ENCODE peak calls at places on chromosomes 16 and 17, in seven cellular contexts. One of them, this sample, is unnamed.

GRCh38 chr16:7805997-7806396 is 473.4 kb downstream of the RBFOX1 start:
- DNase-seq in NCI-H1105 treated with DMSO at 0.1 percent for 48 hours: no peak
- DNase-seq in HEK293T: no peak
- DNase-seq in natural killer cell: no peak
- DNase-seq in COR-L47: no peak
- DNase-seq in stimulated activated CD4-positive, alpha-beta T cell treated with anti-CD3 and anti-CD28 coated beads, Interleukin-2, amount 100 ng/mL, for 24 hours: no peak
- DNase-seq in cardiac fibroblast: no peak
- DNase-seq in this sample: no peak

GRCh38 chr16:69195371-69196029 is 8.5 kb downstream of the SNTB2 start:
- DNase-seq in natural killer cell: no peak
- DNase-seq in COR-L47: no peak
- DNase-seq in NCI-H1105 treated with DMSO at 0.1 percent for 48 hours: no peak
- DNase-seq in HEK293T: no peak
- DNase-seq in stimulated activated CD4-positive, alpha-beta T cell treated with anti-CD3 and anti-CD28 coated beads, Interleukin-2, amount 100 ng/mL, for 24 hours: no peak
- DNase-seq in cardiac fibroblast: no peak
- DNase-seq in this sample: no peak

GRCh38 chr16:8848939-8849391 is 19.8 kb downstream of the CARHSP1 start:
- DNase-seq in stimulated activated CD4-positive, alpha-beta T cell treated with anti-CD3 and anti-CD28 coated beads, Interleukin-2, amount 100 ng/mL, for 24 hours: no peak
- DNase-seq in NCI-H1105 treated with DMSO at 0.1 percent for 48 hours: no peak
- DNase-seq in cardiac fibroblast: peak; percentile 82
- DNase-seq in COR-L47: no peak
- DNase-seq in natural killer cell: no peak
- DNase-seq in HEK293T: no peak
- DNase-seq in this sample: no peak

GRCh38 chr17:76714822-76715461 is 4.2 kb upstream of the MXRA7 start:
- DNase-seq in HEK293T: no peak
- DNase-seq in COR-L47: peak; percentile 19
- DNase-seq in natural killer cell: peak; percentile 68
- DNase-seq in stimulated activated CD4-positive, alpha-beta T cell treated with anti-CD3 and anti-CD28 coated beads, Interleukin-2, amount 100 ng/mL, for 24 hours: peak; percentile 88
- DNase-seq in cardiac fibroblast: peak; percentile 72
- DNase-seq in NCI-H1105 treated with DMSO at 0.1 percent for 48 hours: peak; percentile 36
- DNase-seq in this sample: peak; percentile 58

GRCh38 chr16:22235839-22236745 is 30.0 kb downstream of the EEF2K start:
- DNase-seq in cardiac fibroblast: peak; percentile 32
- DNase-seq in NCI-H1105 treated with DMSO at 0.1 percent for 48 hours: peak; percentile 34
- DNase-seq in stimulated activated CD4-positive, alpha-beta T cell treated with anti-CD3 and anti-CD28 coated beads, Interleukin-2, amount 100 ng/mL, for 24 hours: no peak
- DNase-seq in COR-L47: no peak
- DNase-seq in HEK293T: no peak
- DNase-seq in natural killer cell: no peak
- DNase-seq in this sample: no peak

GRCh38 chr17:46192484-46193245 is 564 bp downstream of the KANSL1 start:
- DNase-seq in HEK293T: peak; percentile 70
- DNase-seq in natural killer cell: no peak
- DNase-seq in NCI-H1105 treated with DMSO at 0.1 percent for 48 hours: peak; percentile 80
- DNase-seq in cardiac fibroblast: peak; percentile 71
- DNase-seq in stimulated activated CD4-positive, alpha-beta T cell treated with anti-CD3 and anti-CD28 coated beads, Interleukin-2, amount 100 ng/mL, for 24 hours: peak; percentile 69
- DNase-seq in COR-L47: peak; percentile 60
- DNase-seq in this sample: peak; percentile 62

GRCh38 chr17:9116311-9116820 is 95.1 kb downstream of the NTN1 start:
- DNase-seq in COR-L47: no peak
- DNase-seq in NCI-H1105 treated with DMSO at 0.1 percent for 48 hours: no peak
- DNase-seq in natural killer cell: no peak
- DNase-seq in HEK293T: no peak
- DNase-seq in stimulated activated CD4-positive, alpha-beta T cell treated with anti-CD3 and anti-CD28 coated beads, Interleukin-2, amount 100 ng/mL, for 24 hours: no peak
- DNase-seq in cardiac fibroblast: no peak
- DNase-seq in this sample: no peak

GRCh38 chr17:17570207-17570797 is 21.2 kb downstream of the PEMT start:
- DNase-seq in cardiac fibroblast: peak; percentile 28
- DNase-seq in HEK293T: peak; percentile 23
- DNase-seq in natural killer cell: no peak
- DNase-seq in COR-L47: peak; percentile 38
- DNase-seq in stimulated activated CD4-positive, alpha-beta T cell treated with anti-CD3 and anti-CD28 coated beads, Interleukin-2, amount 100 ng/mL, for 24 hours: no peak
- DNase-seq in NCI-H1105 treated with DMSO at 0.1 percent for 48 hours: peak; percentile 57
- DNase-seq in this sample: no peak

GRCh38 chr16:30010817-30011504 is at the start of gene DOC2A:
- DNase-seq in HEK293T: peak; percentile 81
- DNase-seq in cardiac fibroblast: no peak
- DNase-seq in COR-L47: peak; percentile 67
- DNase-seq in NCI-H1105 treated with DMSO at 0.1 percent for 48 hours: peak; percentile 40
- DNase-seq in stimulated activated CD4-positive, alpha-beta T cell treated with anti-CD3 and anti-CD28 coated beads, Interleukin-2, amount 100 ng/mL, for 24 hours: peak; percentile 42
- DNase-seq in natural killer cell: no peak
- DNase-seq in this sample: no peak

GRCh38 chr17:18257268-18257681 is 1.3 kb downstream of the FLII start:
- DNase-seq in HEK293T: no peak
- DNase-seq in stimulated activated CD4-positive, alpha-beta T cell treated with anti-CD3 and anti-CD28 coated beads, Interleukin-2, amount 100 ng/mL, for 24 hours: no peak
- DNase-seq in NCI-H1105 treated with DMSO at 0.1 percent for 48 hours: no peak
- DNase-seq in cardiac fibroblast: no peak
- DNase-seq in natural killer cell: no peak
- DNase-seq in COR-L47: no peak
- DNase-seq in this sample: no peak

GRCh38 chr16:27515874-27516353 is 33.8 kb downstream of the GTF3C1 start:
- DNase-seq in HEK293T: peak; percentile 77
- DNase-seq in NCI-H1105 treated with DMSO at 0.1 percent for 48 hours: no peak
- DNase-seq in stimulated activated CD4-positive, alpha-beta T cell treated with anti-CD3 and anti-CD28 coated beads, Interleukin-2, amount 100 ng/mL, for 24 hours: peak; percentile 26
- DNase-seq in cardiac fibroblast: peak; percentile 41
- DNase-seq in COR-L47: no peak
- DNase-seq in natural killer cell: no peak
- DNase-seq in this sample: no peak

GRCh38 chr17:70168044-70168978 is 1.0 kb upstream of the KCNJ2 start:
- DNase-seq in COR-L47: peak; percentile 22
- DNase-seq in HEK293T: peak; percentile 69
- DNase-seq in natural killer cell: no peak
- DNase-seq in cardiac fibroblast: peak; percentile 86
- DNase-seq in stimulated activated CD4-positive, alpha-beta T cell treated with anti-CD3 and anti-CD28 coated beads, Interleukin-2, amount 100 ng/mL, for 24 hours: no peak
- DNase-seq in NCI-H1105 treated with DMSO at 0.1 percent for 48 hours: no peak
- DNase-seq in this sample: no peak

GRCh38 chr17:40953876-40954275 is 12.9 kb downstream of the KRT39 start:
- DNase-seq in HEK293T: no peak
- DNase-seq in NCI-H1105 treated with DMSO at 0.1 percent for 48 hours: no peak
- DNase-seq in cardiac fibroblast: peak; percentile 82
- DNase-seq in natural killer cell: no peak
- DNase-seq in stimulated activated CD4-positive, alpha-beta T cell treated with anti-CD3 and anti-CD28 coated beads, Interleukin-2, amount 100 ng/mL, for 24 hours: no peak
- DNase-seq in COR-L47: no peak
- DNase-seq in this sample: no peak

GRCh38 chr17:41654134-41654907 is 29.9 kb upstream of the KRT17 start:
- DNase-seq in cardiac fibroblast: no peak
- DNase-seq in stimulated activated CD4-positive, alpha-beta T cell treated with anti-CD3 and anti-CD28 coated beads, Interleukin-2, amount 100 ng/mL, for 24 hours: no peak
- DNase-seq in HEK293T: no peak
- DNase-seq in COR-L47: peak; percentile 7
- DNase-seq in natural killer cell: no peak
- DNase-seq in NCI-H1105 treated with DMSO at 0.1 percent for 48 hours: peak; percentile 37
- DNase-seq in this sample: no peak

GRCh38 chr17:59652119-59652518 is 32.4 kb downstream of the CLTC start:
- DNase-seq in stimulated activated CD4-positive, alpha-beta T cell treated with anti-CD3 and anti-CD28 coated beads, Interleukin-2, amount 100 ng/mL, for 24 hours: no peak
- DNase-seq in cardiac fibroblast: peak; percentile 88
- DNase-seq in COR-L47: no peak
- DNase-seq in NCI-H1105 treated with DMSO at 0.1 percent for 48 hours: no peak
- DNase-seq in natural killer cell: no peak
- DNase-seq in HEK293T: no peak
- DNase-seq in this sample: no peak